ENCODE peak calls at places on chromosome 14, in six cellular contexts. One of them, this sample, is unnamed.

GRCh38 chr14:58750321-58751269 is 112.8 kb downstream of the DACT1 start:
- DNase-seq in neural progenitor cell: no peak
- DNase-seq in testis: no peak
- DNase-seq in lung: no peak
- DNase-seq in fibroblast of lung: no peak
- DNase-seq in pancreas: peak; percentile 57
- DNase-seq in this sample: no peak

GRCh38 chr14:61923348-61923747 is 161.1 kb downstream of the SNAPC1 start:
- DNase-seq in fibroblast of lung: peak; percentile 63
- DNase-seq in lung: no peak
- DNase-seq in testis: no peak
- DNase-seq in pancreas: no peak
- DNase-seq in neural progenitor cell: no peak
- DNase-seq in this sample: no peak

GRCh38 chr14:63960926-63961567 is 108.2 kb downstream of the SYNE2 start:
- DNase-seq in lung: no peak
- DNase-seq in testis: no peak
- DNase-seq in pancreas: no peak
- DNase-seq in neural progenitor cell: no peak
- DNase-seq in fibroblast of lung: peak; percentile 28
- DNase-seq in this sample: no peak

GRCh38 chr14:102593841-102594170 is 1.4 kb downstream of the RCOR1 start:
- DNase-seq in lung: no peak
- DNase-seq in fibroblast of lung: peak; percentile 32
- DNase-seq in pancreas: no peak
- DNase-seq in neural progenitor cell: no peak
- DNase-seq in testis: no peak
- DNase-seq in this sample: no peak

GRCh38 chr14:91118511-91119068 is 4.7 kb downstream of the DGLUCY start:
- DNase-seq in pancreas: no peak
- DNase-seq in fibroblast of lung: no peak
- DNase-seq in neural progenitor cell: no peak
- DNase-seq in lung: no peak
- DNase-seq in testis: no peak
- DNase-seq in this sample: no peak

GRCh38 chr14:105943973-105944602 is 417.7 kb downstream of the TMEM121 start:
- DNase-seq in pancreas: no peak
- DNase-seq in lung: peak; percentile 6
- DNase-seq in fibroblast of lung: no peak
- DNase-seq in neural progenitor cell: no peak
- DNase-seq in testis: peak; percentile 25
- DNase-seq in this sample: no peak

GRCh38 chr14:60254176-60254575 is 5.2 kb downstream of the PPM1A start:
- DNase-seq in fibroblast of lung: no peak
- DNase-seq in neural progenitor cell: no peak
- DNase-seq in testis: no peak
- DNase-seq in pancreas: no peak
- DNase-seq in lung: no peak
- DNase-seq in this sample: no peak

GRCh38 chr14:36771256-36771655 is 109.6 kb downstream of the PAX9 start:
- DNase-seq in lung: no peak
- DNase-seq in pancreas: no peak
- DNase-seq in neural progenitor cell: no peak
- DNase-seq in testis: no peak
- DNase-seq in fibroblast of lung: no peak
- DNase-seq in this sample: no peak

GRCh38 chr14:105879867-105880561 is 353.6 kb downstream of the TMEM121 start:
- DNase-seq in neural progenitor cell: no peak
- DNase-seq in lung: no peak
- DNase-seq in pancreas: peak; percentile 67
- DNase-seq in testis: no peak
- DNase-seq in fibroblast of lung: no peak
- DNase-seq in this sample: no peak

GRCh38 chr14:60094306-60094897 is 2.7 kb downstream of the PCNX4 start:
- DNase-seq in testis: no peak
- DNase-seq in pancreas: no peak
- DNase-seq in neural progenitor cell: peak; percentile 27
- DNase-seq in lung: no peak
- DNase-seq in fibroblast of lung: peak; percentile 44
- DNase-seq in this sample: no peak

GRCh38 chr14:77151245-77151644 is 9.7 kb upstream of the ZDHHC22 start:
- DNase-seq in fibroblast of lung: no peak
- DNase-seq in testis: peak; percentile 49
- DNase-seq in neural progenitor cell: peak; percentile 67
- DNase-seq in lung: no peak
- DNase-seq in pancreas: no peak
- DNase-seq in this sample: no peak

GRCh38 chr14:83883732-83884131 is 1646.2 kb upstream of the FLRT2 start:
- DNase-seq in neural progenitor cell: no peak
- DNase-seq in testis: no peak
- DNase-seq in pancreas: no peak
- DNase-seq in lung: no peak
- DNase-seq in fibroblast of lung: no peak
- DNase-seq in this sample: no peak

GRCh38 chr14:104137297-104138097 is 890 bp upstream of the KIF26A start:
- DNase-seq in pancreas: peak; percentile 86
- DNase-seq in fibroblast of lung: peak; percentile 19
- DNase-seq in neural progenitor cell: peak; percentile 92
- DNase-seq in lung: no peak
- DNase-seq in testis: peak; percentile 70
- DNase-seq in this sample: peak; percentile 47

GRCh38 chr14:28676481-28676880 is 90.1 kb upstream of the FOXG1 start:
- DNase-seq in testis: no peak
- DNase-seq in lung: no peak
- DNase-seq in fibroblast of lung: peak; percentile 34
- DNase-seq in pancreas: no peak
- DNase-seq in neural progenitor cell: no peak
- DNase-seq in this sample: no peak

GRCh38 chr14:75341639-75342038 is 63.0 kb downstream of the FOS start:
- DNase-seq in neural progenitor cell: no peak
- DNase-seq in pancreas: no peak
- DNase-seq in fibroblast of lung: peak; percentile 3
- DNase-seq in testis: no peak
- DNase-seq in lung: no peak
- DNase-seq in this sample: no peak

GRCh38 chr14:58746261-58746660 is 108.5 kb downstream of the DACT1 start:
- DNase-seq in lung: no peak
- DNase-seq in neural progenitor cell: no peak
- DNase-seq in testis: no peak
- DNase-seq in pancreas: no peak
- DNase-seq in fibroblast of lung: peak; percentile 77
- DNase-seq in this sample: no peak

GRCh38 chr14:37615582-37616289 is 20.3 kb downstream of the TTC6 start:
- DNase-seq in fibroblast of lung: no peak
- DNase-seq in neural progenitor cell: no peak
- DNase-seq in lung: no peak
- DNase-seq in testis: no peak
- DNase-seq in pancreas: no peak
- DNase-seq in this sample: no peak

GRCh38 chr14:66284346-66284745 is 201.8 kb upstream of the CCDC196 start:
- DNase-seq in lung: no peak
- DNase-seq in neural progenitor cell: no peak
- DNase-seq in pancreas: no peak
- DNase-seq in fibroblast of lung: no peak
- DNase-seq in testis: no peak
- DNase-seq in this sample: no peak

GRCh38 chr14:75636100-75636692 is 24.5 kb downstream of the ERG28 start:
- DNase-seq in fibroblast of lung: peak; percentile 61
- DNase-seq in neural progenitor cell: peak; percentile 43
- DNase-seq in pancreas: no peak
- DNase-seq in lung: no peak
- DNase-seq in testis: no peak
- DNase-seq in this sample: peak; percentile 68

GRCh38 chr14:90368946-90369721 is 27.7 kb upstream of the CALM1 start:
- DNase-seq in pancreas: no peak
- DNase-seq in testis: no peak
- DNase-seq in neural progenitor cell: no peak
- DNase-seq in fibroblast of lung: peak; percentile 26
- DNase-seq in lung: no peak
- DNase-seq in this sample: peak; percentile 28

GRCh38 chr14:39781466-39781865 is 349.2 kb upstream of the FBXO33 start:
- DNase-seq in lung: no peak
- DNase-seq in fibroblast of lung: no peak
- DNase-seq in pancreas: no peak
- DNase-seq in neural progenitor cell: no peak
- DNase-seq in testis: no peak
- DNase-seq in this sample: no peak

GRCh38 chr14:67133595-67134441 is 55.4 kb upstream of the GARIN2 start:
- DNase-seq in lung: no peak
- DNase-seq in testis: no peak
- DNase-seq in fibroblast of lung: no peak
- DNase-seq in neural progenitor cell: no peak
- DNase-seq in pancreas: no peak
- DNase-seq in this sample: no peak

GRCh38 chr14:67446371-67447032 is 34.5 kb upstream of the PLEK2 start:
- DNase-seq in fibroblast of lung: no peak
- DNase-seq in lung: no peak
- DNase-seq in pancreas: no peak
- DNase-seq in testis: no peak
- DNase-seq in neural progenitor cell: no peak
- DNase-seq in this sample: no peak

GRCh38 chr14:101520621-101521305 is 40.5 kb upstream of the DIO3 start:
- DNase-seq in pancreas: no peak
- DNase-seq in testis: peak; percentile 53
- DNase-seq in lung: peak; percentile 38
- DNase-seq in neural progenitor cell: no peak
- DNase-seq in fibroblast of lung: peak; percentile 50
- DNase-seq in this sample: no peak

GRCh38 chr14:23183479-23183878 is at the start of gene SLC7A8:
- DNase-seq in fibroblast of lung: no peak
- DNase-seq in neural progenitor cell: peak; percentile 85
- DNase-seq in lung: peak; percentile 44
- DNase-seq in pancreas: no peak
- DNase-seq in testis: peak; percentile 88
- DNase-seq in this sample: peak; percentile 54

GRCh38 chr14:83566567-83566966 is 1963.4 kb upstream of the FLRT2 start:
- DNase-seq in neural progenitor cell: no peak
- DNase-seq in fibroblast of lung: no peak
- DNase-seq in pancreas: no peak
- DNase-seq in lung: no peak
- DNase-seq in testis: no peak
- DNase-seq in this sample: no peak

GRCh38 chr14:103500148-103500990 is 22.3 kb downstream of the CKB start:
- DNase-seq in lung: peak; percentile 86
- DNase-seq in testis: peak; percentile 98
- DNase-seq in pancreas: peak; percentile 93
- DNase-seq in fibroblast of lung: peak; percentile 89
- DNase-seq in neural progenitor cell: peak; percentile 94
- DNase-seq in this sample: peak; percentile 42

GRCh38 chr14:56061051-56061450 is 57.2 kb upstream of the PELI2 start:
- DNase-seq in pancreas: no peak
- DNase-seq in neural progenitor cell: no peak
- DNase-seq in fibroblast of lung: peak; percentile 33
- DNase-seq in testis: no peak
- DNase-seq in lung: no peak
- DNase-seq in this sample: no peak

GRCh38 chr14:100049220-100049619 is 16.0 kb upstream of the EVL start:
- DNase-seq in fibroblast of lung: peak; percentile 84
- DNase-seq in pancreas: no peak
- DNase-seq in testis: no peak
- DNase-seq in neural progenitor cell: no peak
- DNase-seq in lung: no peak
- DNase-seq in this sample: no peak
- H3K27ac ChIP-seq in fibroblast of lung: no peak overlapping the region
- H3K27ac ChIP-seq in pancreas: no peak overlapping the region
- H3K27ac ChIP-seq in testis: no peak overlapping the region
- H3K27ac ChIP-seq in neural progenitor cell: no peak overlapping the region
- H3K27ac ChIP-seq in lung: no peak overlapping the region
- H3K27ac ChIP-seq in this sample: no peak overlapping the region

DNA sequence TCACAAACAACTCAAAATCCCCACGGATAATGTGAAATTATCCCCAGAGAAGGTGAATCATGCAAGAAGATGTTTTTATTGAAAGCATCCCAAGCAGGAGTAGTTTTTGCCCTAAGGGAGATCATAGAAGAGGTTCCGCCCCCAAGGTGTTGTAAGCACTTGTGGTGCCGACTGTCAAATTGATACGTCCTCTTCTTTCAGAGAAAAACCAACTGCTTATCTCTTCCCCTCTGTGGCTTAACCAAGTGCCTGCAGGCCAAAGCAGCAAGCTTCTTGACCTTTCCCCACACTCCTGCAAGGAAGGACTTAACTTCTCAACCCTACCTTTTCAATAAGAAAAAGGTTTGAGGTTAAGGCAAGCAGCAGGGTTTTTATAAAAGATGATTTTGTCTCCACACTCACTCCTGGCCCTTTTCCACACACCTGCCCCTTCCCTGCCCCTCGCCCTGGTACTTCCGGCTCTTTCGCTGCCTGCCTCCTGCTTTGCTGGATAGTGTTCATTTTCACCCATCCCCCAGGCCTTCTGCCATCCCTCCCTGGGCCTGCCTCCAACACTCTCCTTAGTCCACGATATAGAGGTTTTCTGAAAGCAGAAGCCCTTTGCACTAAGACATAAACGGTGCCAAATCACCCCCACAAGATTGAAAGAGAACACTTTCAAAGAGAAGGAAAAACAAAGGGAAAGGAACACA is 114.5 kb downstream of the EGLN3 start:
- DNase-seq in pancreas: no peak
- DNase-seq in fibroblast of lung: no peak
- DNase-seq in testis: no peak
- DNase-seq in lung: no peak
- DNase-seq in neural progenitor cell: no peak
- DNase-seq in this sample: no peak
- H3K27ac ChIP-seq in pancreas: no peak overlapping the region
- H3K27ac ChIP-seq in fibroblast of lung: no peak overlapping the region
- H3K27ac ChIP-seq in testis: no peak overlapping the region
- H3K27ac ChIP-seq in lung: no peak overlapping the region
- H3K27ac ChIP-seq in neural progenitor cell: no peak overlapping the region
- H3K27ac ChIP-seq in this sample: no peak overlapping the region

GRCh38 chr14:71354801-71355200 is 447.5 kb downstream of the PCNX1 start:
- DNase-seq in fibroblast of lung: peak; percentile 8
- DNase-seq in lung: no peak
- DNase-seq in pancreas: no peak
- DNase-seq in testis: no peak
- DNase-seq in neural progenitor cell: peak; percentile 47
- DNase-seq in this sample: no peak
- H3K27ac ChIP-seq in fibroblast of lung: no peak overlapping the region
- H3K27ac ChIP-seq in lung: no peak overlapping the region
- H3K27ac ChIP-seq in pancreas: no peak overlapping the region
- H3K27ac ChIP-seq in testis: no peak overlapping the region
- H3K27ac ChIP-seq in neural progenitor cell: no peak overlapping the region
- H3K27ac ChIP-seq in this sample: no peak overlapping the region

DNA sequence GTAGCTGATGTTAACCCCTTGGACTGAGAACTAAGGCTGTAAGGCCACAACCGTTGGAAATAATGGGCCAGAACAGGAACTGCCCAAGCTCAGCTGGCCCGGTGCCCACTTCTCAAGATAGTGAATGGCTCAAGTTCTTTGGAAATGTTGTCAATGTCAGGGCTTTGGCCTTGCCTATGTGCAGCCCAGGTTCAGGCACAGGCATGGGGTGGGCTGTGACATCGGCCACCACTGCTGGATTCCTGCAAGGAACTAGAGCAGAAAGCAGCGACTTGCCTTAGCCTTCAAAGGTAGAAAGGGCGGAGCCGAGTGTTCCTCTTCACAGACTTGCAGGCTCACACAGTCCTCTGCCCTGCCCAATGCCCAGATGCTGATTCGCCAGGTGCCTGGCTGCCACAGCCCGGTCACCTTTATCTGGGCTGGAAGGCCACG is 291.2 kb downstream of the ZFP36L1 start:
- DNase-seq in neural progenitor cell: no peak
- DNase-seq in pancreas: no peak
- DNase-seq in lung: no peak
- DNase-seq in testis: peak; percentile 66
- DNase-seq in fibroblast of lung: no peak
- DNase-seq in this sample: no peak
- H3K27ac ChIP-seq in neural progenitor cell: no peak overlapping the region
- H3K27ac ChIP-seq in pancreas: no peak overlapping the region
- H3K27ac ChIP-seq in lung: peak overlapping the region; percentile 23
- H3K27ac ChIP-seq in testis: no peak overlapping the region
- H3K27ac ChIP-seq in fibroblast of lung: no peak overlapping the region
- H3K27ac ChIP-seq in this sample: no peak overlapping the region

GRCh38 chr14:73774244-73774575 is 60.0 kb upstream of the PNMA1 start:
- DNase-seq in pancreas: no peak
- DNase-seq in fibroblast of lung: no peak
- DNase-seq in neural progenitor cell: no peak
- DNase-seq in testis: no peak
- DNase-seq in lung: no peak
- DNase-seq in this sample: no peak
- H3K27ac ChIP-seq in pancreas: no peak overlapping the region
- H3K27ac ChIP-seq in fibroblast of lung: no peak overlapping the region
- H3K27ac ChIP-seq in neural progenitor cell: no peak overlapping the region
- H3K27ac ChIP-seq in testis: no peak overlapping the region
- H3K27ac ChIP-seq in lung: peak overlapping the region; percentile 0
- H3K27ac ChIP-seq in this sample: no peak overlapping the region